ENCODE peak calls at places on chromosomes 13 and 19, in ten cellular contexts. D is EH, A is EL, E is Caki2, T is transverse colon, O is right cardiac atrium, J is hippocampal formation, N is fibroblast of the conjunctiva, U is GM03348, I is AG08396. Z is an unnamed sample.

GRCh38 chr19:46746281-46746965 is at the start of gene STRN4:
- DNase-seq in J (peak; percentile 30), A (peak; percentile 53), T (peak; percentile 57), E (no peak), I (peak; percentile 98), N (no peak), U (peak; percentile 98), D (peak; percentile 59), O (peak; percentile 55), Z (no peak)

GRCh38 chr13:46206138-46206537 is 5.6 kb upstream of the LRRC63 start:
- DNase-seq in E (no peak), O (no peak), I (no peak), A (no peak), N (no peak), J (no peak), U (no peak), D (no peak), T (no peak), Z (no peak)

GRCh38 chr13:110327036-110327790 is 20.1 kb downstream of the COL4A2 start:
- DNase-seq in J (no peak), T (no peak), O (no peak), U (no peak), I (no peak), D (peak; percentile 84), N (no peak), E (no peak), A (peak; percentile 45), Z (no peak)

GRCh38 chr19:10812196-10812595 is 23.8 kb downstream of the TMED1 start:
- DNase-seq in N (no peak), I (no peak), J (no peak), A (no peak), U (no peak), T (no peak), D (peak; percentile 26), E (no peak), O (no peak), Z (no peak)

GRCh38 chr13:99275093-99275469 is 16.9 kb upstream of the GPR18 start:
- DNase-seq in E (no peak), J (no peak), A (peak; percentile 57), U (peak; percentile 65), I (peak; percentile 33), O (no peak), N (no peak), D (peak; percentile 66), T (no peak), Z (no peak)

GRCh38 chr19:38290631-38291147 is 13.4 kb upstream of the C19orf33 start:
- DNase-seq in I (peak; percentile 89), A (peak; percentile 96), J (no peak), E (peak; percentile 94), T (no peak), N (no peak), O (no peak), U (peak; percentile 92), D (peak; percentile 98), Z (peak; percentile 55)

GRCh38 chr19:50567052-50567841 is 988 bp downstream of the LRRC4B start:
- DNase-seq in A (no peak), N (no peak), O (no peak), T (no peak), J (no peak), U (no peak), I (no peak), D (no peak), E (no peak), Z (no peak)

GRCh38 chr19:49512970-49513745 is 697 bp downstream of the FCGRT start:
- DNase-seq in N (no peak), T (peak; percentile 75), D (peak; percentile 41), O (peak; percentile 73), J (no peak), I (peak; percentile 64), U (peak; percentile 79), A (peak; percentile 27), E (peak; percentile 44), Z (no peak)

GRCh38 chr13:27120811-27121210 is 50.8 kb downstream of the USP12 start:
- DNase-seq in O (no peak), J (no peak), U (no peak), A (peak; percentile 49), I (no peak), E (no peak), D (peak; percentile 60), T (no peak), N (no peak), Z (no peak)

GRCh38 chr19:4597975-4598671 is 38.6 kb upstream of the SEMA6B start:
- DNase-seq in I (peak; percentile 78), T (peak; percentile 40), A (peak; percentile 57), U (peak; percentile 63), E (peak; percentile 41), N (no peak), D (peak; percentile 51), O (peak; percentile 42), J (no peak), Z (no peak)

GRCh38 chr19:43784251-43784980 is 3.6 kb upstream of the KCNN4 start:
- DNase-seq in E (peak; percentile 88), U (peak; percentile 89), N (peak; percentile 66), I (peak; percentile 90), T (peak; percentile 79), J (no peak), O (peak; percentile 72), D (peak; percentile 85), A (peak; percentile 88), Z (no peak)

GRCh38 chr13:112441226-112441625 is 65.1 kb downstream of the SPACA7 start:
- DNase-seq in A (no peak), E (no peak), O (no peak), N (no peak), U (no peak), D (no peak), J (no peak), T (no peak), I (no peak), Z (no peak)

GRCh38 chr19:18417250-18418033 is 1.8 kb upstream of the SSBP4 start:
- DNase-seq in D (peak; percentile 91), J (no peak), E (peak; percentile 92), A (peak; percentile 89), T (peak; percentile 70), U (peak; percentile 90), O (peak; percentile 91), N (peak; percentile 69), I (peak; percentile 81), Z (no peak)

GRCh38 chr19:58351558-58351878 is 1.8 kb downstream of the A1BG start:
- DNase-seq in U (no peak), D (no peak), T (no peak), N (no peak), J (no peak), E (no peak), I (no peak), O (no peak), A (no peak), Z (no peak)

GRCh38 chr13:111158136-111158805 is 43.2 kb downstream of the ARHGEF7 start:
- DNase-seq in J (no peak), O (no peak), I (no peak), E (no peak), T (no peak), U (no peak), A (no peak), N (no peak), D (peak; percentile 8), Z (no peak)

GRCh38 chr13:94860981-94861407 is 148.6 kb upstream of the SOX21 start:
- DNase-seq in D (peak; percentile 53), O (no peak), N (no peak), J (no peak), I (peak; percentile 12), E (no peak), T (no peak), A (peak; percentile 31), U (peak; percentile 13), Z (no peak)

GRCh38 chr19:6125571-6125989 is 9.9 kb upstream of the ACSBG2 start:
- DNase-seq in E (peak; percentile 59), T (peak; percentile 71), U (peak; percentile 81), N (peak; percentile 75), I (peak; percentile 67), J (no peak), D (peak; percentile 83), A (peak; percentile 73), O (peak; percentile 41), Z (no peak)

GRCh38 chr13:81458211-81458610 is 1117.3 kb upstream of the SPRY2 start:
- DNase-seq in T (no peak), J (no peak), O (no peak), U (no peak), I (no peak), E (peak; percentile 6), A (no peak), D (no peak), N (no peak), Z (no peak)

GRCh38 chr13:78183737-78184136 is 265.1 kb upstream of the EDNRB start:
- DNase-seq in J (no peak), D (no peak), U (no peak), A (no peak), N (no peak), T (no peak), I (no peak), O (no peak), E (no peak), Z (no peak)

GRCh38 chr19:52336976-52337375 is 933 bp downstream of the ZNF610 start:
- DNase-seq in E (no peak), I (peak; percentile 8), T (no peak), U (no peak), N (no peak), D (no peak), J (no peak), A (peak; percentile 4), O (no peak), Z (no peak)

GRCh38 chr13:75675421-75675820 is 39.3 kb downstream of the LMO7 start:
- DNase-seq in E (no peak), T (no peak), N (no peak), O (no peak), J (no peak), D (peak; percentile 67), U (peak; percentile 19), A (no peak), I (no peak), Z (no peak)